ENCODE peak calls at places on chromosomes 2 and 18, in nine cellular contexts. E is neural progenitor cell; O is uterus; I is PC-9; P is CD8-positive, alpha-beta T cell; W is cardiac muscle cell; D is GM06990; V is H9; R is prostate gland. L is an unnamed sample.

GRCh38 chr2:101361079-101361478 is 26.2 kb downstream of the CREG2 start:
- DNase-seq in E (no peak), O (no peak), I (no peak), P (no peak), W (no peak), D (no peak), V (no peak), R (no peak), L (no peak)

GRCh38 chr2:12453731-12454130 is 263.0 kb upstream of the TRIB2 start:
- DNase-seq in E (no peak), O (no peak), I (no peak), P (no peak), W (no peak), D (no peak), V (no peak), R (no peak), L (peak; percentile 57)

GRCh38 chr2:74549685-74549971 is 4.1 kb downstream of the LOXL3 start:
- DNase-seq in E (no peak), O (no peak), I (no peak), P (no peak), W (no peak), D (no peak), V (no peak), R (no peak), L (peak; percentile 85)

GRCh38 chr2:15661295-15661569 is 69.6 kb downstream of the DDX1 start:
- DNase-seq in E (no peak), O (no peak), I (no peak), P (no peak), W (no peak), D (no peak), V (no peak), R (no peak), L (no peak)

GRCh38 chr2:132582360-132582759 is 87.6 kb downstream of the LYPD1 start:
- DNase-seq in E (no peak), O (no peak), I (no peak), P (no peak), W (no peak), D (no peak), V (peak; percentile 30), R (no peak), L (no peak)

GRCh38 chr18:80202264-80202998 is 44.9 kb downstream of the PARD6G start:
- DNase-seq in E (no peak), O (no peak), I (no peak), P (no peak), W (no peak), D (peak; percentile 75), V (no peak), R (no peak), L (no peak)

GRCh38 chr18:7921938-7922587 is 354.9 kb downstream of the PTPRM start:
- DNase-seq in E (no peak), O (no peak), I (peak; percentile 41), P (no peak), W (no peak), D (no peak), V (no peak), R (no peak), L (no peak)

GRCh38 chr2:10389596-10389995 is 58.5 kb downstream of the ODC1 start:
- DNase-seq in E (no peak), O (no peak), I (no peak), P (no peak), W (no peak), D (no peak), V (no peak), R (no peak), L (no peak)

GRCh38 chr18:63520053-63520452 is 22.1 kb upstream of the SERPINB12 start:
- DNase-seq in E (no peak), O (no peak), I (no peak), P (no peak), W (no peak), D (no peak), V (no peak), R (no peak), L (no peak)

GRCh38 chr2:101151859-101152194 is 645 bp upstream of the TBC1D8 start:
- DNase-seq in E (peak; percentile 23), O (no peak), I (no peak), P (no peak), W (peak; percentile 17), D (no peak), V (no peak), R (peak; percentile 28), L (no peak)

GRCh38 chr2:172089005-172089504 is 3.7 kb downstream of the DLX1 start:
- DNase-seq in E (peak; percentile 4), O (no peak), I (no peak), P (no peak), W (no peak), D (no peak), V (no peak), R (no peak), L (no peak)
- H3K27me3 ChIP-seq in E (peaks cover 100% of the 10 kb centered on the region), O (peaks cover 96% of the 10 kb centered on the region), I (no peaks in the 10 kb centered on the region), P (peaks cover 96% of the 10 kb centered on the region), W (peaks cover 100% of the 10 kb centered on the region), D (peaks cover 1% of the 10 kb centered on the region), V (peaks cover 89% of the 10 kb centered on the region), R (peaks cover 68% of the 10 kb centered on the region), L (peaks cover 100% of the 10 kb centered on the region)

GRCh38 chr2:64622443-64623231 is 31.1 kb downstream of the SERTAD2 start:
- DNase-seq in E (peak; percentile 63), O (no peak), I (no peak), P (no peak), W (peak; percentile 40), D (no peak), V (peak; percentile 59), R (no peak), L (no peak)
- TF ChIP-seq CTCF in E (peak; percentile 42), O (peak; percentile 13), I (no peak), P (no peak), W (peak; percentile 37), D (no peak), V (peak; percentile 55), R (no peak), L (no peak)

DNA sequence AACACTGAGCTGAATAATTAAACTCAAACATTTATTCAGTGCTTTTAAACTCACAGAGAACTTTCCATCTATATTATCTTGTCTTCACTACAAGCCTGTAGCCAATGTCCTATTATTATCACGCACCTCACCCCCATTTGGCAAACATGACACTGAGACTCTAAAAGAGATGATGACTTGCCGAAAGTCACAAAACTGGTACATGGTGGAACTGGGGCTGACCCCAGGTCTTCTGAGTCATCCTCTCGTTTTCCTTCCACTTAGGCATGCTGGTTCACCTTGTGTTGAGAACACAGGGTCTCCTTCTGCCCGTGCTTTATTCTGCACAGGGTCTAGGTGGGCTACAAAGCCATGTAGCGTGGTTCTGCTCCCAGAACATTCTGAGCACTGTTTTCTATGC is 230.0 kb upstream of the MGAT5 start:
- DNase-seq in E (no peak), O (no peak), I (no peak), P (no peak), W (no peak), D (no peak), V (no peak), R (no peak), L (no peak)
- H3K27me3 ChIP-seq in E (no peaks in the 10 kb centered on the region), O (no peaks in the 10 kb centered on the region), I (peaks cover 87% of the 10 kb centered on the region), P (peaks cover 5% of the 10 kb centered on the region), W (no peaks in the 10 kb centered on the region), D (no peaks in the 10 kb centered on the region), V (no peaks in the 10 kb centered on the region), R (no peaks in the 10 kb centered on the region), L (no peaks in the 10 kb centered on the region)

GRCh38 chr18:35064291-35064690 is 23.1 kb downstream of the MAPRE2 start:
- DNase-seq in E (no peak), O (no peak), I (no peak), P (no peak), W (no peak), D (no peak), V (no peak), R (no peak), L (no peak)

GRCh38 chr18:35063875-35064274 is 22.7 kb downstream of the MAPRE2 start:
- DNase-seq in E (no peak), O (no peak), I (no peak), P (no peak), W (no peak), D (no peak), V (no peak), R (no peak), L (no peak)

GRCh38 chr18:35060092-35060491 is 18.9 kb downstream of the MAPRE2 start:
- DNase-seq in E (no peak), O (no peak), I (no peak), P (no peak), W (no peak), D (no peak), V (no peak), R (no peak), L (no peak)

GRCh38 chr18:35059280-35059927 is 18.2 kb downstream of the MAPRE2 start:
- DNase-seq in E (no peak), O (no peak), I (no peak), P (no peak), W (no peak), D (no peak), V (no peak), R (no peak), L (no peak)

GRCh38 chr18:35062408-35062807 is 21.2 kb downstream of the MAPRE2 start:
- DNase-seq in E (no peak), O (no peak), I (no peak), P (no peak), W (no peak), D (no peak), V (no peak), R (no peak), L (no peak)
- TF ChIP-seq CTCF in E (no peak), O (no peak), I (no peak), P (no peak), W (no peak), D (no peak), V (no peak), R (no peak), L (no peak)

DNA sequence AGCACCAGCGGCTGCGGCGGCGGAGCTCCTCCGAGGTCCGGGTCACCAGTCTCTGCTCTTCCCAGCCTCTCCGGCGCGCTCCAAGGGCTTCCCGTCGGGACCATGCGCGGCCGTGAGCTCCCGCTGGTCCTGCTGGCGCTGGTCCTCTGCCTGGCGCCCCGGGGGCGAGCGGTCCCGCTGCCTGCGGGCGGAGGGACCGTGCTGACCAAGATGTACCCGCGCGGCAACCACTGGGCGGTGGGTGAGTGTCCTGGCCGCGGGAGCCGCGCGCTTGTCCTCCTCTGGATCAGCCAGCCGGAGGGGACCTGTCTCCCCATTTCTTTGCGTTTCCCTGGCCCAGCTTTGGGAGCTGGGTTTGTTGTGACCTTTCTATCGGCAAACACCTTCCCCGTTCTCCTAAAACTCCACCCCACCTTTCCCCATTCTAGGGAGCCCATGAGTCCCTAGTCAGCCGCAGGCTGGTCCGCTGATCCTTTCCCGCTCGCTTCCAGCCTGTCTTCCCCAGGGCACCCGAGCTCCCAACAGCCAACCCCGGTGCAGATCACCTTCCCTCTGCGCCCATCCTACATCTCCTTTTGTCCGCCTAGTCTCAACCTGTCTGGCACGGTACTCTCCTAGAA is 316 bp downstream of the GRP start:
- DNase-seq in E (peak; percentile 65), O (no peak), I (no peak), P (no peak), W (peak; percentile 41), D (no peak), V (peak; percentile 45), R (no peak), L (no peak)
- H3K27me3 ChIP-seq in E (peaks cover 100% of the 10 kb centered on the region), O (peaks cover 16% of the 10 kb centered on the region), I (peaks cover 73% of the 10 kb centered on the region), P (peaks cover 8% of the 10 kb centered on the region), W (peaks cover 99% of the 10 kb centered on the region), D (peaks cover 2% of the 10 kb centered on the region), V (peaks cover 47% of the 10 kb centered on the region), R (peaks cover 10% of the 10 kb centered on the region), L (no peaks in the 10 kb centered on the region)

GRCh38 chr2:120956486-120957156 is 221.0 kb downstream of the GLI2 start:
- DNase-seq in E (no peak), O (no peak), I (no peak), P (no peak), W (no peak), D (no peak), V (no peak), R (no peak), L (no peak)
- TF ChIP-seq CTCF in E (no peak), O (no peak), I (no peak), P (no peak), W (no peak), D (no peak), V (no peak), R (no peak), L (no peak)